ENCODE peak calls at places on chromosome 17, in seven cellular contexts. E is fibroblast of lung, I is neural progenitor cell, G is IMR-90, M is astrocyte, D is PC-3, N is adipocyte. V is an unnamed sample.

GRCh38 chr17:47618416-47618815 is 31.3 kb upstream of the KPNB1 start:
- DNase-seq in N (peak), I (peak), G (peak), E (no peak), D (peak), M (no peak), V (no peak)

GRCh38 chr17:29764217-29764616 is 141.5 kb upstream of the CORO6 start:
- DNase-seq in D (no peak), G (no peak), N (no peak), E (no peak), I (no peak), M (no peak), V (no peak)

GRCh38 chr17:55601874-55602364 is 90.7 kb upstream of the SMIM36 start:
- DNase-seq in E (peak), D (peak), N (peak), G (peak), M (peak), I (peak), V (peak)

GRCh38 chr17:77534137-77534536 is 393.4 kb downstream of the SEC14L1 start:
- DNase-seq in I (no peak), E (no peak), D (no peak), M (no peak), N (no peak), G (no peak), V (no peak)

GRCh38 chr17:20944014-20944905 is 98.6 kb downstream of the USP22 start:
- DNase-seq in D (peak), E (no peak), M (no peak), G (no peak), I (peak), N (no peak), V (peak)

GRCh38 chr17:5281814-5282638 is at the start of gene RABEP1:
- DNase-seq in I (peak), M (peak), D (peak), E (peak), N (peak), G (peak), V (peak)

GRCh38 chr17:66524848-66525247 is 222.4 kb downstream of the PRKCA start:
- DNase-seq in D (no peak), E (no peak), I (no peak), N (no peak), G (no peak), M (no peak), V (peak)

GRCh38 chr17:11608396-11608795 is 10.1 kb downstream of the DNAH9 start:
- DNase-seq in D (peak), N (no peak), I (no peak), E (no peak), G (no peak), M (no peak), V (no peak)

GRCh38 chr17:5762191-5762590 is 177.9 kb upstream of the NLRP1 start:
- DNase-seq in G (peak), E (no peak), D (no peak), N (no peak), M (no peak), I (no peak), V (no peak)

GRCh38 chr17:78330570-78331224 is 29.2 kb downstream of the SOCS3 start:
- DNase-seq in E (peak), G (no peak), N (no peak), D (peak), I (no peak), M (peak), V (no peak)

GRCh38 chr17:39601010-39601597 is 6.6 kb downstream of the NEUROD2 start:
- DNase-seq in D (no peak), M (no peak), N (no peak), I (no peak), G (no peak), E (no peak), V (no peak)

GRCh38 chr17:31697838-31698237 is 161.2 kb downstream of the COPRS start:
- DNase-seq in I (no peak), D (no peak), G (no peak), E (no peak), N (no peak), M (no peak), V (no peak)

GRCh38 chr17:73199751-73200317 is 7.0 kb downstream of the COG1 start:
- DNase-seq in E (no peak), D (no peak), N (no peak), M (no peak), G (no peak), I (no peak), V (no peak)

GRCh38 chr17:59840908-59841666 is 51.7 kb downstream of the TUBD1 start:
- DNase-seq in D (peak), G (peak), M (no peak), N (no peak), E (peak), I (no peak), V (no peak)

GRCh38 chr17:17784599-17785264 is 52.1 kb downstream of the SREBF1 start:
- DNase-seq in E (no peak), D (peak), G (no peak), M (no peak), N (peak), I (peak), V (no peak)

GRCh38 chr17:50062323-50063243 is 6.7 kb downstream of the ITGA3 start:
- DNase-seq in D (peak), G (peak), M (peak), I (no peak), N (peak), E (peak), V (no peak)

GRCh38 chr17:12620200-12620720 is 45.4 kb upstream of the MYOCD start:
- DNase-seq in D (no peak), G (peak), I (peak), E (peak), N (peak), M (peak), V (no peak)

GRCh38 chr17:63646492-63646815 is 24.2 kb downstream of the MAP3K3 start:
- DNase-seq in D (no peak), G (no peak), N (no peak), I (no peak), M (no peak), E (no peak), V (no peak)

GRCh38 chr17:80184423-80184714 is 14.5 kb downstream of the CARD14 start:
- DNase-seq in I (peak), G (no peak), E (no peak), M (no peak), D (no peak), N (no peak), V (no peak)

GRCh38 chr17:74544991-74545441 is 899 bp downstream of the CD300C start:
- DNase-seq in D (no peak), E (no peak), G (no peak), I (no peak), M (no peak), N (no peak), V (no peak)

GRCh38 chr17:16888413-16889087 is 83.4 kb downstream of the TNFRSF13B start:
- DNase-seq in D (peak), N (no peak), M (no peak), E (no peak), G (no peak), I (no peak), V (no peak)

GRCh38 chr17:64115871-64116534 is 13.9 kb downstream of the ERN1 start:
- DNase-seq in N (peak), D (peak), I (no peak), M (peak), E (peak), G (peak), V (no peak)

GRCh38 chr17:58383892-58384462 is 32.0 kb upstream of the SUPT4H1 start:
- DNase-seq in E (no peak), G (no peak), M (no peak), N (no peak), I (no peak), D (no peak), V (no peak)

GRCh38 chr17:58384900-58385299 is 32.4 kb downstream of the RNF43 start:
- DNase-seq in I (no peak), E (no peak), G (no peak), M (no peak), D (no peak), N (no peak), V (no peak)

GRCh38 chr17:58381124-58381838 is 29.3 kb upstream of the SUPT4H1 start:
- DNase-seq in G (no peak), N (no peak), E (no peak), M (no peak), I (no peak), D (no peak), V (no peak)

GRCh38 chr17:58382108-58382884 is 30.3 kb upstream of the SUPT4H1 start:
- DNase-seq in N (no peak), G (no peak), E (no peak), D (no peak), M (no peak), I (no peak), V (no peak)

DNA sequence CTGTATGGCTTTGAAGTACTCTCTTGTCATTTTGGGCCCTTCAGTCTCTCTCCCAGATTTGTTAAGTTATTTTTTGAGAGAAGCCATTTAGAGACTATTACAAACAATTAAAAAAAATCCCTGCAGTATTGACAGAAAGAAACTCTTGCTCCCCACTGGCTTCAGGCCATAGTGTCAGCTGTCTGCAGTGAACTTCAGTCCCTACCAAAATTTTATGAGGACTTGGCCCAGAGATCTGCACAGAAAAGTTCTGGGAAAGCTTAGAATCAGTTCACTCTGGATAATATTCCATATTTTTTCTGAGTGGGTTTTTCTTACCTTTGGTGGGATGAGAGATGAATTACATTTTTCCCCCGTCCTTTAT is 30.9 kb upstream of the SUPT4H1 start:
- DNase-seq in E (no peak), N (no peak), M (no peak), I (no peak), D (no peak), G (no peak), V (no peak)
- H3K9ac ChIP-seq in E (no peak), N (no peak), M (no peak), I (no peak), D (no peak), G (no peak), V (no peak)

DNA sequence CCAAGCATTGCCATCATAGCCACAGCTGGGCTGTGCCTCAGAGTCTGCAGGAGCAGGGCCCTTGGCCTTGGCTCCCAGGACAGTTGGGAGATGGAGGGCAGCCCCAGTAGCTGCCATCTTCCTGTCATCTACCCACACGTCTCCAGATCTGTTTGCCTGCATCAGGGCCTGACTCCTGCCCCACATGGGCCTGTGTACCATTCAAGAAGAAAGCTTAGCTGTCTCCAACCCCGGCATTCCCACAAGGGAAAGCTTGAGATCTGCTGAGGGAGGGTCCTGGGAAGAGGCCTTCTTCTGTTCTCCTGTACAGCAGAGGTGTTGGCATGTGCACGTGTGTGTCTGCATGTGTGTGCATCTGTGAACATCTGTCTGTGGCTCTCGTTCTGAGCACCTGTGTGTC is 122.1 kb downstream of the MRM1 start:
- DNase-seq in G (no peak), N (no peak), E (no peak), M (no peak), D (no peak), I (no peak), V (no peak)
- H3K9ac ChIP-seq in G (no peak), N (no peak), E (no peak), M (no peak), D (no peak), I (no peak), V (peak)

GRCh38 chr17:82559779-82560642 is 40.5 kb downstream of the FOXK2 start:
- DNase-seq in I (no peak), M (no peak), D (peak), N (no peak), E (no peak), G (no peak), V (no peak)

GRCh38 chr17:82565551-82565950 is 46.0 kb downstream of the FOXK2 start:
- DNase-seq in D (no peak), N (no peak), G (no peak), I (no peak), E (no peak), M (no peak), V (no peak)

GRCh38 chr17:82563318-82563717 is 43.8 kb downstream of the FOXK2 start:
- DNase-seq in M (no peak), E (no peak), I (no peak), N (no peak), G (no peak), D (no peak), V (no peak)

GRCh38 chr17:82561429-82562035 is 42.0 kb downstream of the FOXK2 start:
- DNase-seq in N (no peak), I (no peak), G (no peak), E (no peak), M (no peak), D (no peak), V (no peak)

DNA sequence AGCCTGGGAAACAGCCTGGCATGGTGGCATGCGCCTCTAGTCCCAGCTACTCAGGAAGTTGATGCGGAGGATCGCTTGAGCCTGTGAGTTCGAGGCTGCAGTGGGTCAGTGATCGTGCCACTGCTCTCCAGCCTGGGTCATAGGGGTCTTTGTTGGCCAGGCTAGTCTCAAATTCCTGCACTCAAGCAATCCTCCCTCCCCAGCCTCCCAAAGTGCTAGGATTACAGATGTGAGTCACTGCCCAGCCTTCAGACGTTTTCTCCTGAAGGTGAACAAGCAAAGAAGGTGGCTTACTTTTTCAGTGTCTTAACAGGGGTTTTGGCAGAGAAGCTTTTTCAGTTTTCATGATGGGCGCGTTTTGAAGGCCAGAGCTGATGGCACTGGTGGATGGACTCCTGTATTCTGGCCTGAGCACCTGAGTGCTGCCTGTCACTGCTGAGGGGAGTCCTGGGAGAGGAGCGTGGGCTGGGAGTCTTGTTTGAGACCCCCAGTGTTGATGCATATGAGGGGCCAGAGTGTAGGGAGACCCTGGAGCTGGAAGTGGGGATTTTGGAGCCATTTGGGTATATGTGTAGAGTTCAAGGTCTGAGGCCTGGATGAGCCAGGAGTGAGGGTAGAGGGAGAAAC is 41.4 kb downstream of the FOXK2 start:
- DNase-seq in N (no peak), G (no peak), I (no peak), M (no peak), D (peak), E (no peak), V (no peak)
- H3K9ac ChIP-seq in N (no peak), G (no peak), I (no peak), M (no peak), D (no peak), E (no peak), V (no peak)

GRCh38 chr17:43465049-43465448 is 18.7 kb upstream of the DHX8 start:
- DNase-seq in G (no peak), I (no peak), E (no peak), D (no peak), M (no peak), N (no peak), V (no peak)

GRCh38 chr17:43464046-43464445 is 19.7 kb upstream of the DHX8 start:
- DNase-seq in I (no peak), E (no peak), D (no peak), M (no peak), N (no peak), G (no peak), V (no peak)

GRCh38 chr17:43471801-43472200 is 12.0 kb upstream of the DHX8 start:
- DNase-seq in D (no peak), G (peak), I (no peak), E (no peak), M (peak), N (no peak), V (no peak)

GRCh38 chr17:43468746-43469544 is 14.8 kb upstream of the DHX8 start:
- DNase-seq in I (no peak), N (peak), E (peak), D (peak), M (peak), G (peak), V (no peak)

DNA sequence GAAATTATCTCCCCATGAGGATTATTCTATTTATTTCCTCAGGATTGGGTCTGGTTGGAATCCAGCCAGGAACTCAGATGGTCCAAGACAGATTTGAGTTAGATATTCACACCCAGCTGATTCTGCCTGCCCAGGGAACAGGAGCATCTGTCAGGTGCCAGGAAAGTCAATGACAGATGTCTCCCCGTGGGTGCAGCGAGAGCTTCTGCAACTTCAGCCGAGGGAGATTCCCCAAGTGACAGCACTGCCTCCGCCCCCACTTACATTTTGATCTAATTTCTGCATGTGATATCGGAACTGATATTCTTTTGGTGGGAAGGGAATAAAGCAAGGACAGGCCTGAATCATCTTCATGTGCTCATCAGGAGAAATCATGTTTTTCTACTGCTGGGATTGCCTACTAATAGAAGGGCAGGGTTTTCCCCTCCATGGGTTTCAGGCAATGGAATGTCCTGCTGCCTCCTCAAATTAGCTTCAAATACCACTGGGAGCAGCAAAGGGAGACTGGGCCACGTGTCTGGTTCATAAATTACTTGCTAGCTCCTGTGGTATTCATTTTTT is 15.7 kb upstream of the DHX8 start:
- DNase-seq in D (no peak), E (peak), M (peak), G (peak), I (peak), N (peak), V (no peak)
- H3K9ac ChIP-seq in D (peak), E (no peak), M (peak), G (no peak), I (no peak), N (peak), V (no peak)